ENCODE peak calls at places on chromosomes 11 and 22, in seven cellular contexts. Y, N, E, O, C, W and F are unnamed samples.
A peak's percentile ranks its signal among the peaks of the same experiment; 100 is the strongest.

GRCh38 chr11:131666617-131667016 is 296.2 kb downstream of the NTM start:
- DNase-seq in Y (no peak), C (peak; percentile 5), N (no peak), E (peak; percentile 22), O (peak; percentile 78), W (no peak), F (no peak)

GRCh38 chr11:69002743-69003231 is 10.3 kb downstream of the MRGPRF start:
- DNase-seq in Y (no peak), N (no peak), E (no peak), W (peak; percentile 32), C (no peak), O (no peak), F (peak; percentile 21)

GRCh38 chr11:2799881-2800654 is 85.5 kb downstream of the CDKN1C start:
- DNase-seq in E (peak; percentile 61), C (no peak), W (peak; percentile 13), O (no peak), Y (no peak), N (peak; percentile 22), F (peak; percentile 11)

GRCh38 chr22:48594016-48594756 is 1233.5 kb downstream of the BRD1 start:
- DNase-seq in N (no peak), E (no peak), C (no peak), O (no peak), W (no peak), Y (no peak), F (no peak)

GRCh38 chr11:115903179-115903578 is 399.0 kb upstream of the CADM1 start:
- DNase-seq in W (no peak), Y (no peak), C (no peak), N (no peak), E (no peak), O (no peak), F (no peak)

GRCh38 chr22:35308480-35308945 is 8.8 kb downstream of the TOM1 start:
- DNase-seq in E (no peak), O (no peak), C (no peak), Y (no peak), N (no peak), W (no peak), F (no peak)

GRCh38 chr11:45369294-45369693 is 83.2 kb upstream of the SYT13 start:
- DNase-seq in O (no peak), W (no peak), C (no peak), Y (no peak), E (no peak), N (no peak), F (no peak)

GRCh38 chr11:65491163-65491465 is 7.7 kb upstream of the MALAT1 start:
- DNase-seq in C (no peak), Y (no peak), W (no peak), N (no peak), O (peak; percentile 45), E (no peak), F (no peak)

GRCh38 chr22:35997438-35997837 is 31.2 kb downstream of the RBFOX2 start:
- DNase-seq in O (no peak), W (no peak), C (peak; percentile 83), E (no peak), N (no peak), Y (no peak), F (no peak)

GRCh38 chr11:103053997-103054396 is 38.0 kb downstream of the DCUN1D5 start:
- DNase-seq in W (no peak), N (no peak), O (no peak), Y (no peak), E (no peak), C (no peak), F (no peak)

GRCh38 chr11:27482793-27483192 is 10.2 kb upstream of the LGR4 start:
- DNase-seq in N (no peak), Y (no peak), C (no peak), O (no peak), W (no peak), E (no peak), F (no peak)

GRCh38 chr11:78030429-78031325 is 7.6 kb upstream of the KCTD14 start:
- DNase-seq in N (peak; percentile 71), O (peak; percentile 41), C (peak; percentile 78), W (no peak), E (no peak), Y (no peak), F (no peak)

GRCh38 chr11:94305146-94305545 is 766 bp downstream of the IZUMO1R start:
- DNase-seq in N (no peak), Y (no peak), E (no peak), C (peak; percentile 5), O (peak; percentile 8), W (peak; percentile 54), F (no peak)

GRCh38 chr22:31953251-31953650 is 8.9 kb downstream of the YWHAH start:
- DNase-seq in E (no peak), Y (no peak), W (no peak), O (no peak), N (no peak), C (no peak), F (no peak)

GRCh38 chr11:2128512-2129322 is 10.5 kb downstream of the IGF2 start:
- DNase-seq in E (no peak), C (no peak), O (no peak), N (no peak), W (no peak), Y (no peak), F (no peak)

GRCh38 chr11:65262775-65263174 is 1.0 kb downstream of the POLA2 start:
- DNase-seq in O (no peak), Y (no peak), E (no peak), W (no peak), N (no peak), C (no peak), F (no peak)

GRCh38 chr11:134818531-134818930 is 406.5 kb upstream of the B3GAT1 start:
- DNase-seq in W (no peak), Y (no peak), C (no peak), N (peak; percentile 1), E (no peak), O (no peak), F (no peak)

GRCh38 chr11:2713721-2714462 is 14.1 kb upstream of the KCNQ1OT1 start:
- DNase-seq in N (no peak), W (peak; percentile 49), C (no peak), Y (no peak), E (no peak), O (no peak), F (no peak)

GRCh38 chr11:44958165-44958564 is 7.5 kb upstream of the TP53I11 start:
- DNase-seq in C (no peak), N (no peak), Y (no peak), O (no peak), E (no peak), W (no peak), F (no peak)

GRCh38 chr22:39240841-39241631 is 3.7 kb downstream of the PDGFB start:
- DNase-seq in Y (peak; percentile 29), E (no peak), C (no peak), O (peak; percentile 15), W (no peak), N (no peak), F (no peak)

GRCh38 chr11:9956483-9956882 is 292.6 kb downstream of the SWAP70 start:
- DNase-seq in N (no peak), C (peak; percentile 47), Y (no peak), W (no peak), E (no peak), O (no peak), F (no peak)

GRCh38 chr11:93623938-93624337 is 37.5 kb upstream of the CEP295 start:
- DNase-seq in W (no peak), E (no peak), C (no peak), O (no peak), N (no peak), Y (no peak), F (no peak)

GRCh38 chr11:43908683-43909082 is 28.1 kb downstream of the ALKBH3 start:
- DNase-seq in N (no peak), E (no peak), Y (no peak), O (no peak), C (no peak), W (no peak), F (no peak)

GRCh38 chr11:15770798-15771414 is 585.4 kb downstream of the SOX6 start:
- DNase-seq in E (no peak), O (peak; percentile 18), Y (peak; percentile 29), N (no peak), W (peak; percentile 16), C (peak; percentile 59), F (peak; percentile 42)

GRCh38 chr11:76526878-76527277 is 82.1 kb downstream of the EMSY start:
- DNase-seq in W (no peak), Y (no peak), E (no peak), N (no peak), C (no peak), O (no peak), F (no peak)

GRCh38 chr11:61919841-61920631 is 2.7 kb upstream of the RAB3IL1 start:
- DNase-seq in Y (peak; percentile 50), N (no peak), C (no peak), E (peak; percentile 69), O (no peak), W (no peak), F (peak; percentile 21)

GRCh38 chr11:118243993-118244762 is 8.0 kb downstream of the MPZL3 start:
- DNase-seq in O (no peak), C (no peak), E (no peak), N (no peak), W (no peak), Y (no peak), F (no peak)
- TF ChIP-seq CTCF in O (no peak), C (no peak), E (no peak), N (no peak), W (no peak), Y (no peak), F (no peak)

GRCh38 chr11:73227571-73228211 is 9.6 kb downstream of the P2RY2 start:
- DNase-seq in N (peak; percentile 80), W (no peak), O (no peak), Y (no peak), E (peak; percentile 41), C (no peak), F (no peak)
- TF ChIP-seq CTCF in N (no peak), W (no peak), O (no peak), Y (no peak), E (no peak), C (no peak), F (no peak)

GRCh38 chr11:34727228-34727737 is 106.4 kb downstream of the EHF start:
- DNase-seq in N (no peak), O (no peak), Y (no peak), C (no peak), W (no peak), E (no peak), F (no peak)

GRCh38 chr11:34724973-34725372 is 104.1 kb downstream of the EHF start:
- DNase-seq in Y (no peak), W (no peak), O (no peak), E (no peak), C (no peak), N (no peak), F (no peak)

GRCh38 chr11:34719303-34719848 is 98.5 kb downstream of the EHF start:
- DNase-seq in N (no peak), W (no peak), O (no peak), Y (no peak), C (no peak), E (no peak), F (no peak)

DNA sequence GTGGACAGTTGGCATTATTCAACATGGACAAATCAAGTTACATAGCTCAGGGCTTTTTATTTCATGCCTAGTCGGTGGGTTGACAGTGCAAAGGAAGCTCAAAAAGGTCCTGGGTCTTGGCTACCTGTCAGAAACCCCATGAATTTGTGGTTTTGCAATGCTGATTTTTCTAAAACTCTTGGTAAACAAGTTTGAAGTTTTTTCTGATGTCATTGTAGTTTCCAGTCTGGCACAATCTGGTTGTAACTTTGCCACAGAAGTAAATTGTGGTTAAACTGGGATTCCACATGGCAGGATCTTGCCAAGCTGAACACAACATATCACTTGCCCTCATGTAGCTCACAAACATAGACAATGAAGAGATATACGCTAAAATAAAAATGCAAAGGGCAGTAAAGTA is 100.8 kb downstream of the EHF start:
- DNase-seq in Y (no peak), N (no peak), W (no peak), C (peak; percentile 78), O (peak; percentile 2), E (no peak), F (no peak)
- TF ChIP-seq CTCF in Y (no peak), N (no peak), W (no peak), C (no peak), O (no peak), E (no peak), F (no peak)

GRCh38 chr11:62974848-62975522 is 9.8 kb downstream of the SLC22A6 start:
- DNase-seq in Y (peak; percentile 54), W (no peak), E (no peak), C (no peak), O (no peak), N (no peak), F (no peak)
- TF ChIP-seq CTCF in Y (peak; percentile 47), W (no peak), E (no peak), C (peak; percentile 20), O (no peak), N (no peak), F (no peak)